ENCODE peak calls at places on chromosomes 6 and 20, in four cellular contexts. M is KBM-7, D is M059J, U is endodermal cell. Y is an unnamed sample.

GRCh38 chr20:32484221-32485125 is 100.7 kb downstream of the NOL4L start:
- DNase-seq in M (no peak), U (peak), D (peak), Y (peak)

GRCh38 chr20:32564921-32565734 is 20.0 kb downstream of the NOL4L start:
- DNase-seq in M (no peak), U (no peak), D (no peak), Y (no peak)

GRCh38 chr6:101146389-101146788 is 247.1 kb upstream of the GRIK2 start:
- DNase-seq in D (peak), M (no peak), U (no peak), Y (no peak)

GRCh38 chr6:5331860-5332442 is 70.6 kb downstream of the FARS2 start:
- DNase-seq in M (no peak), U (no peak), D (no peak), Y (no peak)

GRCh38 chr6:7590918-7591302 is 912 bp downstream of the SNRNP48 start:
- DNase-seq in M (peak), D (no peak), U (peak), Y (peak)

GRCh38 chr20:25299801-25300200 is 51.9 kb downstream of the PYGB start:
- DNase-seq in D (peak), M (no peak), U (no peak), Y (no peak)

GRCh38 chr6:7973603-7974002 is 63.0 kb upstream of the TXNDC5 start:
- DNase-seq in U (no peak), M (no peak), D (no peak), Y (no peak)

GRCh38 chr6:31402324-31403282 is 792 bp upstream of the MICA start:
- DNase-seq in D (peak), M (peak), U (no peak), Y (peak)

GRCh38 chr20:57713505-57713903 is 3.7 kb upstream of the PMEPA1 start:
- DNase-seq in D (no peak), U (no peak), M (no peak), Y (no peak)

Y was measured in RKO.